ENCODE peak calls at places on chromosome 6, in five cellular contexts. N, D, F, U and P are unnamed samples.

GRCh38 chr6:10384719-10385511 is 30.0 kb downstream of the TFAP2A start:
- DNase-seq in N (no peak), D (no peak), F (no peak), U (no peak), P (no peak)

GRCh38 chr6:3575701-3576100 is 118.9 kb upstream of the SLC22A23 start:
- DNase-seq in N (no peak), D (no peak), F (no peak), U (no peak), P (no peak)

GRCh38 chr6:37840143-37840939 is 20.8 kb downstream of the ZFAND3 start:
- DNase-seq in N (no peak), D (no peak), F (no peak), U (no peak), P (no peak)

GRCh38 chr6:14553515-14553914 is 435.9 kb downstream of the CD83 start:
- DNase-seq in N (no peak), D (no peak), F (no peak), U (no peak), P (no peak)

GRCh38 chr6:14638932-14639875 is 521.6 kb downstream of the CD83 start:
- DNase-seq in N (peak), D (peak), F (peak), U (no peak), P (no peak)

GRCh38 chr6:167833396-167833763 is 6.7 kb downstream of the AFDN start:
- DNase-seq in N (no peak), D (no peak), F (no peak), U (no peak), P (no peak)

GRCh38 chr6:143980921-143981320 is 27.1 kb downstream of the PLAGL1 start:
- DNase-seq in N (no peak), D (no peak), F (no peak), U (no peak), P (no peak)

GRCh38 chr6:111184827-111185567 is 97.7 kb downstream of the SLC16A10 start:
- DNase-seq in N (no peak), D (no peak), F (no peak), U (no peak), P (no peak)

GRCh38 chr6:19554356-19555225 is 282.6 kb upstream of the ID4 start:
- DNase-seq in N (no peak), D (no peak), F (peak), U (no peak), P (no peak)

GRCh38 chr6:26224940-26225847 is 138.0 kb downstream of the HFE start:
- DNase-seq in N (no peak), D (peak), F (no peak), U (no peak), P (no peak)

GRCh38 chr6:151445482-151445881 is 6.4 kb downstream of the RMND1 start:
- DNase-seq in N (no peak), D (peak), F (no peak), U (no peak), P (peak)

GRCh38 chr6:170097505-170098427 is 193.1 kb downstream of the DLL1 start:
- DNase-seq in N (peak), D (no peak), F (no peak), U (no peak), P (no peak)